ENCODE peak calls at places on chromosomes 16 and 17, in seven cellular contexts. I, T, O, C, W, U and A are unnamed samples.

GRCh38 chr17:8905256-8905778 is 37.8 kb upstream of the PIK3R6 start:
- DNase-seq in T (no peak), I (no peak), C (no peak), U (no peak), O (no peak), W (no peak), A (no peak)

GRCh38 chr16:66026211-66026610 is 340.3 kb upstream of the CDH5 start:
- DNase-seq in I (peak), C (no peak), W (peak), T (no peak), O (no peak), U (no peak), A (no peak)

GRCh38 chr17:16987830-16988601 is 16.1 kb upstream of the TNFRSF13B start:
- DNase-seq in U (no peak), I (peak), O (peak), T (peak), W (peak), C (peak), A (peak)

GRCh38 chr17:2237521-2237921 is 66.1 kb downstream of the SMG6 start:
- DNase-seq in C (no peak), T (peak), O (peak), W (no peak), U (no peak), I (no peak), A (peak)

GRCh38 chr16:66354321-66354854 is 12.1 kb upstream of the CDH5 start:
- DNase-seq in I (no peak), O (no peak), U (no peak), W (no peak), T (no peak), C (no peak), A (no peak)

GRCh38 chr17:34852614-34853013 is 108.6 kb downstream of the CCT6B start:
- DNase-seq in U (no peak), W (no peak), I (peak), T (no peak), O (no peak), C (no peak), A (no peak)

GRCh38 chr16:85003723-85004586 is 7.4 kb downstream of the ZDHHC7 start:
- DNase-seq in I (no peak), U (no peak), W (no peak), C (no peak), T (no peak), O (no peak), A (no peak)

GRCh38 chr17:1764274-1764673 is 2.4 kb downstream of the SERPINF1 start:
- DNase-seq in C (peak), W (peak), O (peak), U (no peak), I (no peak), T (peak), A (no peak)

GRCh38 chr16:27779719-27780161 is 229.8 kb downstream of the KATNIP start:
- DNase-seq in U (no peak), O (peak), T (peak), I (peak), W (peak), C (no peak), A (peak)

GRCh38 chr16:62190426-62190825 is 154.2 kb upstream of the CDH8 start:
- DNase-seq in I (peak), U (peak), O (no peak), T (peak), W (peak), C (no peak), A (peak)

GRCh38 chr17:3773511-3773910 is 27.5 kb downstream of the ITGAE start:
- DNase-seq in O (no peak), C (peak), I (peak), U (no peak), T (peak), W (no peak), A (peak)

GRCh38 chr17:48241131-48241591 is 133.6 kb downstream of the SNX11 start:
- DNase-seq in I (peak), O (peak), W (peak), C (no peak), T (peak), U (no peak), A (peak)

GRCh38 chr16:52318259-52319008 is 228.5 kb downstream of the TOX3 start:
- DNase-seq in O (no peak), U (no peak), W (no peak), I (no peak), C (no peak), T (no peak), A (no peak)

GRCh38 chr16:87027056-87027616 is 290.1 kb downstream of the C16orf95 start:
- DNase-seq in C (no peak), O (no peak), I (no peak), W (no peak), T (no peak), U (no peak), A (no peak)

GRCh38 chr17:48382989-48383388 is 47.0 kb downstream of the SKAP1 start:
- DNase-seq in I (no peak), T (no peak), W (no peak), O (no peak), U (no peak), C (no peak), A (no peak)

GRCh38 chr17:3843935-3844516 is 2.0 kb downstream of the NCBP3 start:
- DNase-seq in C (no peak), O (no peak), T (peak), U (no peak), W (peak), I (peak), A (no peak)

GRCh38 chr17:17089796-17090641 is 47.8 kb downstream of the MPRIP start:
- DNase-seq in T (no peak), W (no peak), C (no peak), O (no peak), U (no peak), I (no peak), A (no peak)

GRCh38 chr17:45942284-45942683 is 47.9 kb downstream of the MAPT start:
- DNase-seq in I (no peak), W (no peak), O (peak), T (no peak), C (no peak), U (no peak), A (no peak)

DNA sequence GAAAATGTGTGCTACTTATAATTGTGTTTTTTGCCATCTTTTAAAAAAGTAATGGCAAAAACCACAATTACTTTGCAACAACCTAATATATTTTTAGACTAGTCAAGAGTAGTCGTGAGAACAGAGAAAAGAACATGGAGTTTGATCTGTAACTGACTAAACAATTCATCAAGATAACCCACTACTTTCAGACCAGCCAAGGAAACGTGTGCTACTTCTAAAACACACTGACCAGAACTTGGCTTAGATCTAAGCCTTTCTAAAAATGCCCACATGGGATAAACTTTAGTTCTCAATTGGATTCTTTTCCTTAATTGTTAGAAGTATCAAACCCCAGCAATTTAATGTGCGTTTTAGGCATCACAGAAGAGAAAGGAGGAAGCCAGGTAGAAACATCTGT is 594 bp downstream of the PECAM1 start:
- DNase-seq in O (no peak), U (no peak), C (no peak), W (no peak), T (no peak), I (no peak), A (no peak)
- H3K4me3 ChIP-seq in O (peak), U (no peak), C (no peak), W (no peak), T (no peak), I (no peak), A (no peak)

GRCh38 chr17:60738287-60738686 is 60.6 kb downstream of the BCAS3 start:
- DNase-seq in U (no peak), C (no peak), T (no peak), O (no peak), I (no peak), W (no peak), A (no peak)

GRCh38 chr17:60743812-60744211 is 66.2 kb downstream of the BCAS3 start:
- DNase-seq in T (peak), I (no peak), U (no peak), O (no peak), C (peak), W (peak), A (peak)

GRCh38 chr17:60743282-60743681 is 65.6 kb downstream of the BCAS3 start:
- DNase-seq in I (no peak), W (no peak), O (no peak), U (no peak), T (no peak), C (no peak), A (no peak)

GRCh38 chr17:60741031-60741430 is 63.4 kb downstream of the BCAS3 start:
- DNase-seq in T (no peak), W (no peak), O (no peak), I (no peak), C (no peak), U (no peak), A (no peak)

GRCh38 chr17:60740584-60740983 is 62.9 kb downstream of the BCAS3 start:
- DNase-seq in U (no peak), C (no peak), I (no peak), T (no peak), W (no peak), O (no peak), A (no peak)
- TF ChIP-seq CTCF in U (no peak), C (no peak), I (no peak), T (no peak), W (no peak), O (no peak), A (no peak)

GRCh38 chr17:39198186-39198566 is 707 bp upstream of the CACNB1 start:
- DNase-seq in I (no peak), W (no peak), T (no peak), U (no peak), C (no peak), O (no peak), A (no peak)
- H3K4me3 ChIP-seq in I (peak), W (no peak), T (peak), U (no peak), C (peak), O (peak), A (peak)

GRCh38 chr17:44219636-44220210 is at the start of gene UBTF:
- DNase-seq in O (peak), C (no peak), W (peak), T (peak), U (no peak), I (peak), A (no peak)
- TF ChIP-seq CTCF in O (no peak), C (no peak), W (no peak), T (peak), U (no peak), I (no peak), A (no peak)

GRCh38 chr17:76671912-76672262 is 28.3 kb upstream of the ST6GALNAC1 start:
- DNase-seq in C (no peak), W (no peak), I (no peak), U (no peak), O (no peak), T (no peak), A (no peak)

GRCh38 chr17:76671123-76671911 is 27.8 kb upstream of the ST6GALNAC1 start:
- DNase-seq in U (peak), C (peak), O (peak), T (peak), W (peak), I (peak), A (peak)

GRCh38 chr17:76670020-76670707 is 26.6 kb upstream of the ST6GALNAC1 start:
- DNase-seq in O (no peak), C (no peak), U (no peak), W (no peak), I (no peak), T (peak), A (no peak)

GRCh38 chr17:76672270-76672851 is 28.8 kb upstream of the ST6GALNAC1 start:
- DNase-seq in C (no peak), T (no peak), U (no peak), W (no peak), I (no peak), O (no peak), A (no peak)

DNA sequence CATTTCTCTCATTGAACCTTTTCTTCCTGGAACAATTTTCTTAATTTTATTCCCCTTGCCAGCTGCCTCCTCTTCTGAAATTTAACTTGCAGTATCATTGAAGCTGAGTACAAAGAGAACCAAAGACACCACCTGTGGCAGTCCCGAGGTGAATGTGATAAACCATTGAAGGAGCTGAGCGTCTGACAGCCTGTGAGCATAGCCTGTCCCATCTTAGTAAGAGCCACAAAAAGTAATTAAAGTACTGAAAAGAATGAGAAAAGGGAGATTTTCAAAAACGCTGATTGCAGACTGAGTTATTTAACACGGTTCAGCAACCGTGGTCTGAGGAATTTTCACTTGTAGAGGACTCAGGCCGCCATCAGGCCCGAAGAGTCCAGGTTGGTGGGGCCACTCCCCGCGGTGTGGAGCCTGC is 27.2 kb upstream of the ST6GALNAC1 start:
- DNase-seq in W (no peak), T (no peak), C (no peak), O (no peak), I (no peak), U (no peak), A (no peak)
- H3K4me3 ChIP-seq in W (no peak), T (no peak), C (no peak), O (no peak), I (no peak), U (no peak), A (no peak)